ENCODE peak calls at places on chromosomes 5 and 9, in four cellular contexts. One of them, this sample, is unnamed.

GRCh38 chr5:145579336-145579735 is 255.8 kb downstream of the PRELID2 start:
- DNase-seq in fibroblast of pulmonary artery: no peak
- DNase-seq in stomach: no peak
- DNase-seq in IMR-90: no peak
- DNase-seq in this sample: no peak

GRCh38 chr9:126864771-126865170 is 4.3 kb downstream of the ZBTB34 start:
- DNase-seq in fibroblast of pulmonary artery: no peak
- DNase-seq in IMR-90: no peak
- DNase-seq in stomach: no peak
- DNase-seq in this sample: no peak

GRCh38 chr9:136847065-136847826 is 2.0 kb upstream of the PHPT1 start:
- DNase-seq in stomach: peak
- DNase-seq in IMR-90: peak
- DNase-seq in fibroblast of pulmonary artery: peak
- DNase-seq in this sample: no peak

GRCh38 chr5:139658928-139659667 is 10.9 kb downstream of the CXXC5 start:
- DNase-seq in stomach: peak
- DNase-seq in fibroblast of pulmonary artery: peak
- DNase-seq in IMR-90: peak
- DNase-seq in this sample: no peak

GRCh38 chr5:11385251-11385900 is 518.9 kb downstream of the CTNND2 start:
- DNase-seq in IMR-90: no peak
- DNase-seq in stomach: no peak
- DNase-seq in fibroblast of pulmonary artery: no peak
- DNase-seq in this sample: no peak

GRCh38 chr5:54905942-54906537 is 79.4 kb downstream of the ESM1 start:
- DNase-seq in IMR-90: peak
- DNase-seq in fibroblast of pulmonary artery: peak
- DNase-seq in stomach: peak
- DNase-seq in this sample: peak

GRCh38 chr5:157266286-157267007 is 524 bp downstream of the CYFIP2 start:
- DNase-seq in stomach: peak
- DNase-seq in fibroblast of pulmonary artery: no peak
- DNase-seq in IMR-90: no peak
- DNase-seq in this sample: peak

GRCh38 chr9:138050472-138051330 is 173.1 kb downstream of the CACNA1B start:
- DNase-seq in stomach: peak
- DNase-seq in fibroblast of pulmonary artery: no peak
- DNase-seq in IMR-90: no peak
- DNase-seq in this sample: no peak

GRCh38 chr9:79801459-79801858 is 229.7 kb downstream of the TLE4 start:
- DNase-seq in stomach: no peak
- DNase-seq in IMR-90: no peak
- DNase-seq in fibroblast of pulmonary artery: no peak
- DNase-seq in this sample: no peak

GRCh38 chr5:83387041-83387440 is 84.5 kb upstream of the VCAN start:
- DNase-seq in IMR-90: peak
- DNase-seq in fibroblast of pulmonary artery: no peak
- DNase-seq in stomach: no peak
- DNase-seq in this sample: no peak

GRCh38 chr5:97534166-97534565 is 351.1 kb upstream of the RIOK2 start:
- DNase-seq in fibroblast of pulmonary artery: peak
- DNase-seq in IMR-90: peak
- DNase-seq in stomach: peak
- DNase-seq in this sample: no peak

GRCh38 chr9:91101598-91102168 is 260.0 kb downstream of the AUH start:
- DNase-seq in IMR-90: no peak
- DNase-seq in fibroblast of pulmonary artery: no peak
- DNase-seq in stomach: peak
- DNase-seq in this sample: peak

GRCh38 chr9:75814667-75815066 is 75.8 kb upstream of the PCSK5 start:
- DNase-seq in stomach: no peak
- DNase-seq in IMR-90: no peak
- DNase-seq in fibroblast of pulmonary artery: no peak
- DNase-seq in this sample: no peak

GRCh38 chr5:33049845-33050244 is 338.7 kb downstream of the NPR3 start:
- DNase-seq in IMR-90: peak
- DNase-seq in fibroblast of pulmonary artery: peak
- DNase-seq in stomach: no peak
- DNase-seq in this sample: no peak

GRCh38 chr5:132263548-132264261 is 6.2 kb downstream of the PDLIM4 start:
- DNase-seq in stomach: no peak
- DNase-seq in IMR-90: peak
- DNase-seq in fibroblast of pulmonary artery: peak
- DNase-seq in this sample: no peak

GRCh38 chr9:132404228-132404881 is 2.3 kb downstream of the TTF1 start:
- DNase-seq in stomach: no peak
- DNase-seq in IMR-90: no peak
- DNase-seq in fibroblast of pulmonary artery: peak
- DNase-seq in this sample: no peak

GRCh38 chr9:132408521-132408920 is 1.5 kb upstream of the CFAP77 start:
- DNase-seq in fibroblast of pulmonary artery: no peak
- DNase-seq in stomach: no peak
- DNase-seq in IMR-90: no peak
- DNase-seq in this sample: no peak

GRCh38 chr9:132406554-132407122 is at the start of gene TTF1:
- DNase-seq in stomach: peak
- DNase-seq in fibroblast of pulmonary artery: peak
- DNase-seq in IMR-90: peak
- DNase-seq in this sample: peak

GRCh38 chr9:132409828-132410528 is at the start of gene CFAP77:
- DNase-seq in stomach: peak
- DNase-seq in fibroblast of pulmonary artery: peak
- DNase-seq in IMR-90: peak
- DNase-seq in this sample: no peak

DNA sequence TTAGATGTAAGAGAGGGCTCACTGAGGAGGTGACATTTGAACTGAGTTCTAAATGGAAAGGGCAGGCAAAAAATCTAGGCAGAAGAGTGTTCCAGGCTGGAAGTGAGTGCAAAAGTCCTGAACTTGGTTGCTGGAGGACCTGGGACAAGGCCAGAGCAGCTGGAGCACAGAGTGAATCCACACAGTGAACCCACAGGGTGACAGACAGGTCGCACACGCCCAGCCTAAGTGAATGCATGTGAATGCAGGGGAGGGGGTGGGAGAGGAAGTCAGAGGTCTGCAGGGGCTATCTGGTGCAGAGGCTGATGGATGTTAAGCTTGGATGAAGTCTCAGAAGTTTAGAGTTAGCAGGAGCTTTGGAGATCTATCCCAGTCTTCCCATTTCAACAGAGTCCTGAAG is 556 bp upstream of the TTF1 start:
- DNase-seq in stomach: no peak
- DNase-seq in IMR-90: no peak
- DNase-seq in fibroblast of pulmonary artery: no peak
- DNase-seq in this sample: no peak
- H3K4me3 ChIP-seq in stomach: peak
- H3K4me3 ChIP-seq in IMR-90: no peak
- H3K4me3 ChIP-seq in fibroblast of pulmonary artery: no peak
- H3K4me3 ChIP-seq in this sample: peak

GRCh38 chr5:124056326-124057160 is 544.6 kb downstream of the CSNK1G3 start:
- DNase-seq in IMR-90: no peak
- DNase-seq in stomach: no peak
- DNase-seq in fibroblast of pulmonary artery: no peak
- DNase-seq in this sample: no peak
- H3K4me3 ChIP-seq in IMR-90: no peak
- H3K4me3 ChIP-seq in stomach: no peak
- H3K4me3 ChIP-seq in fibroblast of pulmonary artery: no peak
- H3K4me3 ChIP-seq in this sample: no peak

DNA sequence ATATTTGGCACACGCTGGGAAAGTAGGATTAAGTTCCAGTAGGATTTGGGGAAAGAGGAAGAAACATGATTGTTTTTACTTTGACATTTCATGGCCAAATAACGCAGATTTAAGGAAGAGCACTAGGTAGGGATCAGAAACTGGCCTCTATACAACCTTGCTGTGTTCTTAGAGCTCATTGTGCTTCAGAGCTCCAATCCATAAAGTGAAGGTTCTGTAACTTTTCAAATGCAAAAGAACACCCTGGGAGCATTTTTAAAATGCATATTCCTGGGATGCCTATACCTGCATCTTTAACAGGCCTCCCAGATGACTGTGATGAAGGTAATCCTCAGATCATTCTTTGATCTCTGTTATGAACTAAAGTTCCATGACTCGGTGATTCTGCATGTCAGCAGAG is 77.1 kb downstream of the YIPF5 start:
- DNase-seq in stomach: no peak
- DNase-seq in IMR-90: no peak
- DNase-seq in fibroblast of pulmonary artery: no peak
- DNase-seq in this sample: no peak
- H3K4me3 ChIP-seq in stomach: no peak
- H3K4me3 ChIP-seq in IMR-90: no peak
- H3K4me3 ChIP-seq in fibroblast of pulmonary artery: no peak
- H3K4me3 ChIP-seq in this sample: no peak

GRCh38 chr9:109968332-109968657 is 188.3 kb downstream of the PALM2AKAP2 start:
- DNase-seq in stomach: no peak
- DNase-seq in fibroblast of pulmonary artery: no peak
- DNase-seq in IMR-90: peak
- DNase-seq in this sample: no peak

GRCh38 chr9:109967651-109968331 is 187.8 kb downstream of the PALM2AKAP2 start:
- DNase-seq in stomach: no peak
- DNase-seq in IMR-90: no peak
- DNase-seq in fibroblast of pulmonary artery: no peak
- DNase-seq in this sample: no peak

GRCh38 chr9:109968702-109969450 is 188.9 kb downstream of the PALM2AKAP2 start:
- DNase-seq in IMR-90: peak
- DNase-seq in fibroblast of pulmonary artery: peak
- DNase-seq in stomach: no peak
- DNase-seq in this sample: no peak

GRCh38 chr9:109969559-109970237 is 189.7 kb downstream of the PALM2AKAP2 start:
- DNase-seq in IMR-90: peak
- DNase-seq in stomach: no peak
- DNase-seq in fibroblast of pulmonary artery: peak
- DNase-seq in this sample: no peak

DNA sequence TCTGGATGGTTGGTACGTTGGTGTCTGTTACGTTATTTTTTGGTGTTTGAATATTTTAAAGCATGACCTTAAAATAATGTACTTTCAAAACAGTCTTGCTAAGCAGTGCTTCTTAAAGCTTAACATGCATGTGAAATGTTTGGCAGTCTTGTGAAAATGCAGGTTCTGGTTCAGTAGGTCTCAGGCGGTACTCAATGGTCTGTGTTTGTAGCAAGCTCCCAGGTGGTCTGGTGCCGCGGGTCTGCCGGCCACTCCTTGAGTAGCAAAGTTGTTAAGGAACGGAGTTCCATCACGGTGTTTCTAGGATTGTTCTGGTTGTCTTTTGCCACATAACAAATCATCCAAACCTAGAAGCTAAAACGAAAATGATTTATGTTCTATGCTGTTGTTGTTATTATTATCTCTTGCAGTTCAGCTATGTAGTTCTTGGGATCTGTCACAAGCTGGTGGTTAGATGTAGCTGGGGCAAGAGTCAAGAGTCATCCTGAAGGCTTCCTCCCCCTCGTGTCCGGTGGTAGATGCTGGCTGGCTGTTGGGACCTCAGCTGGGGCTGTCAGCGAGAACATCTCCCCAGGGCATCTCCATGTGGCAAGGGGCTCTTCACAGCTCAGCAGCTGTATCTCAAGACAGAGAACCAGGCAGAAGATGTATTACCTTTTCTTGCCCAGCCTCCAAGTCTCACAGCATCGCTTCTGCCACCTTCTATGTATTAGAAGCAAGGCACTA is 186.8 kb downstream of the PALM2AKAP2 start:
- DNase-seq in IMR-90: no peak
- DNase-seq in fibroblast of pulmonary artery: no peak
- DNase-seq in stomach: no peak
- DNase-seq in this sample: no peak
- H3K4me3 ChIP-seq in IMR-90: no peak
- H3K4me3 ChIP-seq in fibroblast of pulmonary artery: no peak
- H3K4me3 ChIP-seq in stomach: no peak
- H3K4me3 ChIP-seq in this sample: no peak

DNA sequence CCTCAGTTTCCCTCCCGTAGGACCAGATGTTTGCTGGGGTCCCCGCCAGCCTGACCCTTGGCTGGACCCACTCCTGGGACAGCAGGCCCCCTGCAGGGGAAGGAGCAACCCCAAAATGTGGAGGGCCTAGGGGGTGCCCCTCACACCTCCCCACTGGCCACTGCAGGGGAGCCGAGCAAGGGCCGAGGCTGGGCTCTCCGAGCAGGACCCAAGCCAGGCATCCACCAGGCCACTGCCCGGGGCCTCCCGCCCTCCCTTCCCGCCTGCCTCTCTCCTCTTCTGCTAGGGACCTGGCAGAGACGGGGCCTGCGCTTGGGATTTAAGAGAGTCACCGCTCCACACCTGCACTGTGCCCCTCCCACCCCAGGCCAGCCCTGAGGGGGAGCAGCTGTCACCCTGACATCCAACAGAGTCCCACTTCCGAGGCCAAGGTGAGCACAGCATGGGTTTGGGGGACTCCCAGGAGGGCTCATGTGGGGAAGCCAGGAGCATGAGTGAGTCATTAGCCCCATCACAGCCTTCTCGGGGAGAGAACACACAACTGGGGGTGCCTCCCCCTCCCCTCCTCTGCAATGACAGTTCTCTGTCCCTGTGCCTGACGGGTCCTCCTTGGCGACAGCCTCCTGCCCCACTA is 15.8 kb downstream of the SOHLH1 start:
- DNase-seq in IMR-90: no peak
- DNase-seq in fibroblast of pulmonary artery: no peak
- DNase-seq in stomach: no peak
- DNase-seq in this sample: no peak
- H3K4me3 ChIP-seq in IMR-90: no peak
- H3K4me3 ChIP-seq in fibroblast of pulmonary artery: no peak
- H3K4me3 ChIP-seq in stomach: no peak
- H3K4me3 ChIP-seq in this sample: no peak

DNA sequence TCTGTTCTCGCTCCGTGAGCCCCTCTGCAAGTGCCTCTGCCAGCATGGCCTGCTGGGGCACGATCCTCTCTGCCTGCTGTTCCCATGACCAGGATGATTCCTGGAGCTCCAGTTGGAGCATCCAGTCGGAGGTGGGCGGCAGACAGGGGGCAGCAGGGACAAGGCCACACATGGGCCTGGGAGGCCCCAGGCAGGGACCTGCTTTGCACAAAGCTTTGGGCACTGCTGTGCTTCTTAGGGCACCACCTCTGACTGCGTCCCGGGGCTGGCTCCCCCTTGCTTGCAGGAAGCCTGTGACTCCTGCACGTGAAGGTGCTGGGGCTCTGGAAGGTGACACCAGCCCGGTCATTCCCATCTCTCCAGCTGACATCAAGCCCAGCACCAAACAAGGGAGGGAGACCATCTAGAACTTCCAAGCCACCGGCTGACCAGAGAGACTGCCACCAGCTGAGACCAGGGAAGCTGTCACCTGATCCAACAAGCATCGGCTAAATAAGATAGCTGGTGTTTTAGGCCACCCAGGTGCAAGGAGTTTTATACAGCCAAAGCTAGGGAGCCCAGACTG is 174.8 kb upstream of the FOXD4L5 start:
- DNase-seq in IMR-90: no peak
- DNase-seq in fibroblast of pulmonary artery: no peak
- DNase-seq in stomach: no peak
- DNase-seq in this sample: no peak
- H3K4me3 ChIP-seq in IMR-90: no peak
- H3K4me3 ChIP-seq in fibroblast of pulmonary artery: no peak
- H3K4me3 ChIP-seq in stomach: no peak
- H3K4me3 ChIP-seq in this sample: no peak

This sample was measured in CD8-positive, alpha-beta T cell.